ENCODE peak calls at places on chromosomes 13 and 19, in six cellular contexts. K, X, H, R, Y and V are unnamed samples.

GRCh38 chr13:39317284-39317683 is 279.0 kb downstream of the NHLRC3 start:
- DNase-seq in K (peak; percentile 2), X (no peak), H (peak; percentile 36), R (no peak), Y (no peak), V (no peak)

GRCh38 chr13:52393572-52394357 is 12.2 kb downstream of the THSD1 start:
- DNase-seq in K (no peak), X (no peak), H (no peak), R (no peak), Y (no peak), V (no peak)

GRCh38 chr13:27905650-27906049 is 14.2 kb upstream of the PDX1 start:
- DNase-seq in K (no peak), X (no peak), H (no peak), R (no peak), Y (no peak), V (no peak)

GRCh38 chr13:66492479-66492878 is 737.7 kb downstream of the PCDH9 start:
- DNase-seq in K (no peak), X (no peak), H (no peak), R (no peak), Y (no peak), V (peak; percentile 3)

GRCh38 chr13:85148009-85148408 is 651.2 kb downstream of the SLITRK6 start:
- DNase-seq in K (no peak), X (peak; percentile 64), H (no peak), R (no peak), Y (no peak), V (no peak)

GRCh38 chr19:33906578-33907335 is 110.1 kb downstream of the KCTD15 start:
- DNase-seq in K (no peak), X (peak; percentile 29), H (no peak), R (peak; percentile 73), Y (no peak), V (no peak)

GRCh38 chr13:22789916-22790315 is 390.9 kb upstream of the SGCG start:
- DNase-seq in K (no peak), X (no peak), H (no peak), R (no peak), Y (no peak), V (no peak)

GRCh38 chr19:18171605-18172327 is 1.8 kb upstream of the IFI30 start:
- DNase-seq in K (no peak), X (no peak), H (no peak), R (no peak), Y (no peak), V (no peak)

GRCh38 chr19:15400521-15401396 is 18.0 kb downstream of the AKAP8L start:
- DNase-seq in K (no peak), X (no peak), H (no peak), R (no peak), Y (no peak), V (no peak)

GRCh38 chr13:44930907-44931676 is 58.2 kb downstream of the NUFIP1 start:
- DNase-seq in K (no peak), X (no peak), H (no peak), R (no peak), Y (no peak), V (no peak)

GRCh38 chr13:47976325-47976724 is 24.7 kb downstream of the SUCLA2 start:
- DNase-seq in K (no peak), X (no peak), H (no peak), R (no peak), Y (no peak), V (no peak)

GRCh38 chr13:39415003-39415402 is 188.0 kb downstream of the LHFPL6 start:
- DNase-seq in K (no peak), X (no peak), H (no peak), R (no peak), Y (no peak), V (no peak)

GRCh38 chr19:39448271-39448670 is 2.9 kb downstream of the SUPT5H start:
- DNase-seq in K (no peak), X (no peak), H (no peak), R (no peak), Y (no peak), V (peak; percentile 43)

GRCh38 chr13:113001251-113002140 is 32.5 kb downstream of the MCF2L start:
- DNase-seq in K (peak; percentile 54), X (peak; percentile 55), H (peak; percentile 67), R (no peak), Y (no peak), V (no peak)

GRCh38 chr19:46515879-46516350 is 20.2 kb upstream of the PNMA8B start:
- DNase-seq in K (no peak), X (no peak), H (no peak), R (peak; percentile 49), Y (peak; percentile 48), V (no peak)

GRCh38 chr19:5095568-5095850 is 126.6 kb downstream of the KDM4B start:
- DNase-seq in K (no peak), X (no peak), H (no peak), R (no peak), Y (no peak), V (no peak)

GRCh38 chr13:94217370-94217769 is 262.1 kb downstream of the DCT start:
- DNase-seq in K (no peak), X (no peak), H (no peak), R (no peak), Y (no peak), V (no peak)

GRCh38 chr13:28544026-28544425 is 49.1 kb upstream of the FLT1 start:
- DNase-seq in K (no peak), X (no peak), H (no peak), R (no peak), Y (no peak), V (no peak)

GRCh38 chr19:10855879-10856522 is 7.8 kb downstream of the C19orf38 start:
- DNase-seq in K (no peak), X (no peak), H (no peak), R (peak; percentile 70), Y (no peak), V (no peak)

GRCh38 chr13:74290324-74290773 is 156.1 kb upstream of the KLF12 start:
- DNase-seq in K (peak; percentile 25), X (peak; percentile 54), H (peak; percentile 36), R (no peak), Y (peak; percentile 48), V (peak; percentile 86)

GRCh38 chr13:45258339-45258685 is 57.5 kb upstream of the KCTD4 start:
- DNase-seq in K (no peak), X (no peak), H (no peak), R (no peak), Y (no peak), V (no peak)

GRCh38 chr19:33208371-33208770 is 14.2 kb downstream of the LRP3 start:
- DNase-seq in K (no peak), X (no peak), H (no peak), R (no peak), Y (no peak), V (no peak)

GRCh38 chr19:19860756-19861390 is 4.8 kb upstream of the ZNF253 start:
- DNase-seq in K (no peak), X (peak; percentile 84), H (peak; percentile 56), R (peak; percentile 87), Y (peak; percentile 45), V (peak; percentile 58)

GRCh38 chr19:23916991-23917390 is 2.3 kb downstream of the ZNF726 start:
- DNase-seq in K (no peak), X (no peak), H (no peak), R (no peak), Y (no peak), V (no peak)

GRCh38 chr13:108102771-108103170 is 112.6 kb downstream of the LIG4 start:
- DNase-seq in K (no peak), X (no peak), H (no peak), R (no peak), Y (no peak), V (no peak)

GRCh38 chr19:1574763-1575162 is 6.6 kb upstream of the MEX3D start:
- DNase-seq in K (no peak), X (no peak), H (no peak), R (no peak), Y (no peak), V (no peak)

GRCh38 chr19:18470153-18470552 is 32.2 kb upstream of the ISYNA1 start:
- DNase-seq in K (no peak), X (no peak), H (no peak), R (peak; percentile 85), Y (no peak), V (no peak)

GRCh38 chr19:35006999-35007365 is 6.9 kb downstream of the GRAMD1A start:
- DNase-seq in K (no peak), X (no peak), H (no peak), R (no peak), Y (no peak), V (no peak)

GRCh38 chr19:17938092-17938845 is 5.5 kb downstream of the CCDC124 start:
- DNase-seq in K (peak; percentile 61), X (no peak), H (peak; percentile 86), R (peak; percentile 93), Y (peak; percentile 75), V (peak; percentile 81)